ENCODE peak calls at places on chromosome 5, in six cellular contexts. Z is IMR-90, G is H9, M is mesenchymal stem cell, T is neuronal stem cell, W is H1. K is an unnamed sample.

GRCh38 chr5:136006164-136006563 is 22.6 kb upstream of the TGFBI start:
- DNase-seq in Z (peak; percentile 87), G (no peak), M (peak; percentile 86), T (no peak), W (no peak), K (no peak)

GRCh38 chr5:78335976-78336375 is 24.4 kb upstream of the SCAMP1 start:
- DNase-seq in Z (no peak), G (no peak), M (no peak), T (no peak), W (no peak), K (no peak)

GRCh38 chr5:127080001-127080478 is 6.7 kb upstream of the C5orf63 start:
- DNase-seq in Z (no peak), G (peak; percentile 61), M (peak; percentile 9), T (no peak), W (no peak), K (peak; percentile 95)

GRCh38 chr5:23314827-23315226 is 192.6 kb upstream of the PRDM9 start:
- DNase-seq in Z (peak; percentile 4), G (no peak), M (peak; percentile 70), T (no peak), W (no peak), K (peak; percentile 19)

GRCh38 chr5:94309166-94309565 is 309.2 kb downstream of the KIAA0825 start:
- DNase-seq in Z (peak; percentile 5), G (no peak), M (no peak), T (no peak), W (no peak), K (no peak)

GRCh38 chr5:150045512-150045911 is 40.8 kb downstream of the CSF1R start:
- DNase-seq in Z (no peak), G (no peak), M (no peak), T (no peak), W (no peak), K (peak; percentile 27)

GRCh38 chr5:73902327-73903051 is 276.5 kb downstream of the ARHGEF28 start:
- DNase-seq in Z (peak; percentile 77), G (no peak), M (peak; percentile 72), T (peak; percentile 54), W (no peak), K (peak; percentile 63)

GRCh38 chr5:16742938-16743337 is 126.1 kb upstream of the RETREG1 start:
- DNase-seq in Z (peak; percentile 61), G (no peak), M (peak; percentile 78), T (no peak), W (no peak), K (no peak)

GRCh38 chr5:19555876-19556275 is 432.1 kb downstream of the CDH18 start:
- DNase-seq in Z (no peak), G (no peak), M (no peak), T (no peak), W (no peak), K (no peak)

GRCh38 chr5:155082401-155082800 is 68.8 kb downstream of the KIF4B start:
- DNase-seq in Z (peak; percentile 84), G (no peak), M (peak; percentile 62), T (no peak), W (no peak), K (peak; percentile 82)

GRCh38 chr5:56950626-56951130 is 1.2 kb downstream of the MIER3 start:
- DNase-seq in Z (peak; percentile 66), G (peak; percentile 67), M (peak; percentile 80), T (peak; percentile 27), W (peak; percentile 72), K (peak; percentile 75)

GRCh38 chr5:132495063-132495671 is 4.6 kb upstream of the IRF1 start:
- DNase-seq in Z (no peak), G (peak; percentile 18), M (no peak), T (no peak), W (peak; percentile 39), K (no peak)

GRCh38 chr5:123776761-123777160 is 264.8 kb downstream of the CSNK1G3 start:
- DNase-seq in Z (peak; percentile 88), G (no peak), M (peak; percentile 57), T (no peak), W (no peak), K (peak; percentile 4)

GRCh38 chr5:10303699-10304170 is 4.0 kb downstream of the CMBL start:
- DNase-seq in Z (no peak), G (no peak), M (no peak), T (no peak), W (no peak), K (no peak)

GRCh38 chr5:115070737-115071136 is 99.0 kb downstream of the TRIM36 start:
- DNase-seq in Z (no peak), G (no peak), M (no peak), T (no peak), W (no peak), K (no peak)

GRCh38 chr5:80565330-80565729 is 4.8 kb downstream of the ANKRD34B start:
- DNase-seq in Z (no peak), G (no peak), M (no peak), T (no peak), W (no peak), K (peak; percentile 31)

GRCh38 chr5:73218552-73219171 is 45.7 kb downstream of the TMEM174 start:
- DNase-seq in Z (peak; percentile 72), G (no peak), M (peak; percentile 52), T (no peak), W (no peak), K (peak; percentile 57)

GRCh38 chr5:177313561-177314259 is 2.0 kb upstream of the MXD3 start:
- DNase-seq in Z (no peak), G (no peak), M (no peak), T (no peak), W (no peak), K (no peak)

GRCh38 chr5:177314376-177315342 is 3.0 kb upstream of the MXD3 start:
- DNase-seq in Z (no peak), G (no peak), M (no peak), T (no peak), W (no peak), K (no peak)

GRCh38 chr5:177311723-177312648 is at the start of gene MXD3:
- DNase-seq in Z (peak; percentile 90), G (peak; percentile 99), M (peak; percentile 94), T (peak; percentile 97), W (peak; percentile 98), K (peak; percentile 99)

GRCh38 chr5:177311361-177311722 is 356 bp downstream of the MXD3 start:
- DNase-seq in Z (no peak), G (peak; percentile 51), M (peak; percentile 41), T (no peak), W (no peak), K (no peak)

GRCh38 chr5:177312649-177313181 is 1.0 kb upstream of the MXD3 start:
- DNase-seq in Z (no peak), G (peak; percentile 84), M (no peak), T (no peak), W (no peak), K (peak; percentile 83)
- H2AK5ac ChIP-seq in Z (peak overlapping the region; percentile 67), G (no peak overlapping the region), M (no peak overlapping the region), T (no peak overlapping the region), W (no peak overlapping the region), K (no peak overlapping the region)

GRCh38 chr5:173452506-173452905 is 124.3 kb upstream of the STC2 start:
- DNase-seq in Z (peak; percentile 23), G (no peak), M (peak; percentile 61), T (no peak), W (no peak), K (no peak)
- H2BK15ac ChIP-seq in Z (peak overlapping the region; percentile 81), G (no peak overlapping the region), M (no peak overlapping the region), T (no peak overlapping the region), W (no peak overlapping the region), K (no peak overlapping the region)

GRCh38 chr5:134845852-134846640 is at the start of gene C5orf24:
- DNase-seq in Z (peak; percentile 96), G (peak; percentile 85), M (peak; percentile 95), T (peak; percentile 81), W (peak; percentile 84), K (peak; percentile 94)
- H2AK5ac ChIP-seq in Z (peak within 1 kb of the TSS; percentile 93), G (no peak within 1 kb of the TSS), M (peak within 1 kb of the TSS; percentile 69), T (no peak within 1 kb of the TSS), W (no peak within 1 kb of the TSS), K (no peak within 1 kb of the TSS)

GRCh38 chr5:158878227-158878626 is 221.5 kb downstream of the EBF1 start:
- DNase-seq in Z (no peak), G (no peak), M (no peak), T (no peak), W (no peak), K (no peak)
- H2BK15ac ChIP-seq in Z (no peak overlapping the region), G (no peak overlapping the region), M (no peak overlapping the region), T (no peak overlapping the region), W (no peak overlapping the region), K (no peak overlapping the region)

DNA sequence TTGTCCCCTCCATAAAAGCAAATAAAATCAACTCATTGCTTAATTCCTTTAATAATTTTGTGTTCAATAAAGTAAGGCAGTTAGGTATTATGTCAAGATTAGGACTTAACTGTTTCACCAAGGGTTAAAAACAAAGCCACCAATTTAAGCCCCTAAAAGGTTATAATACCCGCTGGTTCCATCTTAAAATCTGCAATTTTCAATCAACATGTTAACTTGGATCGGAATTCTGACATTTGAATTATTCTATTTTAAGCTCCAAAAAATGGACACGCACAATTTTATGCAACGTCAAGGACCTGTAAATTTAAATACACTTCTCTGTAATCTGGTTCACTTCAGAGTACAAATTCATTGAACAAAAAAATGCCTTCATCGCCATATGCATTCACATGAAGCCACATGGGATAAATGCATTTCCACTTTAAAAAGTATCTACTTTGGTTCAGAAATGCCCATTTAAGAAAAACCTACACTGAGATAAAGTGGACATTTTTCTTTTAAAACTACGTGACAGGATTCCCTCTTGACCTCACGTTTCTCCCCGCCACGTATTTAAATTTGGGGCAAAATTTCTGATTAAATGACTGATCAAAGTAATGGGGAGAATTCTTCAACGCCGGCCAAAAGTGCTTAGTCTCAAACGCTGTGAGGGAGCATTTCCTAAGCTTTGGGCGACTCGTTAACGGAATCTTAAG is 722 bp downstream of the GIN1 start:
- DNase-seq in Z (peak; percentile 13), G (no peak), M (no peak), T (peak; percentile 11), W (no peak), K (peak; percentile 2)
- H2AK5ac ChIP-seq in Z (peak overlapping the region; percentile 67), G (no peak overlapping the region), M (no peak overlapping the region), T (no peak overlapping the region), W (no peak overlapping the region), K (no peak overlapping the region)